ENCODE peak calls at places on chromosomes 1 and 21, in eight cellular contexts. E, U, F, W, D, L, B and C are unnamed samples.

GRCh38 chr1:162285149-162285561 is 91.5 kb downstream of the SPATA46 start:
- DNase-seq in E (peak), U (peak), F (no peak), W (no peak), D (no peak), L (no peak), B (peak), C (no peak)

GRCh38 chr1:201584510-201584991 is 45.6 kb downstream of the NAV1 start:
- DNase-seq in E (no peak), U (no peak), F (no peak), W (no peak), D (no peak), L (no peak), B (peak), C (no peak)

GRCh38 chr21:38775733-38776132 is 30.0 kb upstream of the ETS2 start:
- DNase-seq in E (no peak), U (no peak), F (no peak), W (no peak), D (no peak), L (no peak), B (no peak), C (no peak)

GRCh38 chr1:91759076-91759475 is 126.9 kb downstream of the TGFBR3 start:
- DNase-seq in E (no peak), U (no peak), F (no peak), W (no peak), D (no peak), L (no peak), B (no peak), C (no peak)

GRCh38 chr1:26404641-26405040 is 6.0 kb upstream of the LIN28A start:
- DNase-seq in E (no peak), U (no peak), F (no peak), W (no peak), D (no peak), L (no peak), B (no peak), C (no peak)

GRCh38 chr1:189983156-189983555 is 494.5 kb downstream of the BRINP3 start:
- DNase-seq in E (no peak), U (no peak), F (no peak), W (no peak), D (no peak), L (no peak), B (no peak), C (no peak)

GRCh38 chr21:25459993-25460392 is 147.3 kb downstream of the MRPL39 start:
- DNase-seq in E (no peak), U (no peak), F (no peak), W (no peak), D (no peak), L (no peak), B (no peak), C (no peak)

GRCh38 chr1:69485616-69486015 is 82.1 kb upstream of the LRRC7 start:
- DNase-seq in E (no peak), U (no peak), F (no peak), W (no peak), D (no peak), L (no peak), B (no peak), C (no peak)

GRCh38 chr1:151537112-151537511 is 3.0 kb upstream of the TUFT1 start:
- DNase-seq in E (no peak), U (no peak), F (no peak), W (no peak), D (peak), L (no peak), B (no peak), C (no peak)

GRCh38 chr1:9225411-9225785 is 9.2 kb upstream of the H6PD start:
- DNase-seq in E (no peak), U (no peak), F (no peak), W (no peak), D (no peak), L (no peak), B (no peak), C (no peak)

GRCh38 chr1:247362074-247362597 is 30.5 kb upstream of the ZNF496 start:
- DNase-seq in E (no peak), U (no peak), F (no peak), W (no peak), D (no peak), L (no peak), B (no peak), C (no peak)

GRCh38 chr1:45012639-45013278 is 705 bp downstream of the UROD start:
- DNase-seq in E (peak), U (no peak), F (no peak), W (peak), D (peak), L (no peak), B (peak), C (no peak)

GRCh38 chr1:101293461-101294045 is 56.7 kb downstream of the S1PR1 start:
- DNase-seq in E (no peak), U (no peak), F (no peak), W (no peak), D (no peak), L (peak), B (no peak), C (peak)